ENCODE peak calls at places on chromosomes 4 and X, in seven cellular contexts. One of them, this sample, is unnamed.

GRCh38 chr4:1075809-1076524 is 37.4 kb downstream of the RNF212 start:
- DNase-seq in AG20443: no peak
- DNase-seq in NCI-H510A treated with DMSO at 0.1 percent for 48 hours: no peak
- DNase-seq in astrocyte of the cerebellum: no peak
- DNase-seq in SK-N-SH: no peak
- DNase-seq in effector memory CD4-positive, alpha-beta T cell: no peak
- DNase-seq in activated naive CD4-positive, alpha-beta T cell treated with anti-CD3 and anti-CD28 coated beads, Interleukin-2, amount 10 ng/mL, durations not matched to agents 7 days and 5 days: no peak
- DNase-seq in this sample: no peak

GRCh38 chrX:133810925-133811324 is 174.5 kb downstream of the GPC3 start:
- DNase-seq in AG20443: no peak
- DNase-seq in NCI-H510A treated with DMSO at 0.1 percent for 48 hours: no peak
- DNase-seq in astrocyte of the cerebellum: no peak
- DNase-seq in SK-N-SH: no peak
- DNase-seq in effector memory CD4-positive, alpha-beta T cell: no peak
- DNase-seq in activated naive CD4-positive, alpha-beta T cell treated with anti-CD3 and anti-CD28 coated beads, Interleukin-2, amount 10 ng/mL, durations not matched to agents 7 days and 5 days: no peak
- DNase-seq in this sample: no peak

GRCh38 chrX:78769933-78770332 is 22.4 kb downstream of the LPAR4 start:
- DNase-seq in AG20443: no peak
- DNase-seq in NCI-H510A treated with DMSO at 0.1 percent for 48 hours: no peak
- DNase-seq in astrocyte of the cerebellum: no peak
- DNase-seq in SK-N-SH: no peak
- DNase-seq in effector memory CD4-positive, alpha-beta T cell: no peak
- DNase-seq in activated naive CD4-positive, alpha-beta T cell treated with anti-CD3 and anti-CD28 coated beads, Interleukin-2, amount 10 ng/mL, durations not matched to agents 7 days and 5 days: no peak
- DNase-seq in this sample: no peak

GRCh38 chr4:67288964-67289363 is 256.3 kb downstream of the CENPC start:
- DNase-seq in AG20443: no peak
- DNase-seq in NCI-H510A treated with DMSO at 0.1 percent for 48 hours: peak; percentile 6
- DNase-seq in astrocyte of the cerebellum: no peak
- DNase-seq in SK-N-SH: peak; percentile 34
- DNase-seq in effector memory CD4-positive, alpha-beta T cell: no peak
- DNase-seq in activated naive CD4-positive, alpha-beta T cell treated with anti-CD3 and anti-CD28 coated beads, Interleukin-2, amount 10 ng/mL, durations not matched to agents 7 days and 5 days: peak; percentile 27
- DNase-seq in this sample: peak; percentile 7

GRCh38 chrX:130994671-130995070 is 63.5 kb upstream of the ARHGAP36 start:
- DNase-seq in AG20443: peak; percentile 12
- DNase-seq in NCI-H510A treated with DMSO at 0.1 percent for 48 hours: peak; percentile 26
- DNase-seq in astrocyte of the cerebellum: no peak
- DNase-seq in SK-N-SH: peak; percentile 30
- DNase-seq in effector memory CD4-positive, alpha-beta T cell: no peak
- DNase-seq in activated naive CD4-positive, alpha-beta T cell treated with anti-CD3 and anti-CD28 coated beads, Interleukin-2, amount 10 ng/mL, durations not matched to agents 7 days and 5 days: peak; percentile 24
- DNase-seq in this sample: peak; percentile 32

GRCh38 chrX:134990475-134991473 is at the start of gene SMIM10:
- DNase-seq in AG20443: peak; percentile 78
- DNase-seq in NCI-H510A treated with DMSO at 0.1 percent for 48 hours: no peak
- DNase-seq in astrocyte of the cerebellum: peak; percentile 24
- DNase-seq in SK-N-SH: peak; percentile 78
- DNase-seq in effector memory CD4-positive, alpha-beta T cell: no peak
- DNase-seq in activated naive CD4-positive, alpha-beta T cell treated with anti-CD3 and anti-CD28 coated beads, Interleukin-2, amount 10 ng/mL, durations not matched to agents 7 days and 5 days: peak; percentile 24
- DNase-seq in this sample: peak; percentile 75

GRCh38 chr4:80307774-80308465 is 27.6 kb upstream of the CFAP299 start:
- DNase-seq in AG20443: peak; percentile 23
- DNase-seq in NCI-H510A treated with DMSO at 0.1 percent for 48 hours: no peak
- DNase-seq in astrocyte of the cerebellum: no peak
- DNase-seq in SK-N-SH: peak; percentile 30
- DNase-seq in effector memory CD4-positive, alpha-beta T cell: no peak
- DNase-seq in activated naive CD4-positive, alpha-beta T cell treated with anti-CD3 and anti-CD28 coated beads, Interleukin-2, amount 10 ng/mL, durations not matched to agents 7 days and 5 days: no peak
- DNase-seq in this sample: peak; percentile 6

GRCh38 chrX:150119323-150119722 is 181.0 kb upstream of the EOLA2 start:
- DNase-seq in AG20443: no peak
- DNase-seq in NCI-H510A treated with DMSO at 0.1 percent for 48 hours: no peak
- DNase-seq in astrocyte of the cerebellum: no peak
- DNase-seq in SK-N-SH: no peak
- DNase-seq in effector memory CD4-positive, alpha-beta T cell: no peak
- DNase-seq in activated naive CD4-positive, alpha-beta T cell treated with anti-CD3 and anti-CD28 coated beads, Interleukin-2, amount 10 ng/mL, durations not matched to agents 7 days and 5 days: no peak
- DNase-seq in this sample: no peak

GRCh38 chr4:27474691-27475090 is 614.0 kb downstream of the STIM2 start:
- DNase-seq in AG20443: no peak
- DNase-seq in NCI-H510A treated with DMSO at 0.1 percent for 48 hours: no peak
- DNase-seq in astrocyte of the cerebellum: no peak
- DNase-seq in SK-N-SH: no peak
- DNase-seq in effector memory CD4-positive, alpha-beta T cell: no peak
- DNase-seq in activated naive CD4-positive, alpha-beta T cell treated with anti-CD3 and anti-CD28 coated beads, Interleukin-2, amount 10 ng/mL, durations not matched to agents 7 days and 5 days: no peak
- DNase-seq in this sample: no peak

GRCh38 chr4:136725286-136726081 is 806.8 kb downstream of the PCDH18 start:
- DNase-seq in AG20443: no peak
- DNase-seq in NCI-H510A treated with DMSO at 0.1 percent for 48 hours: no peak
- DNase-seq in astrocyte of the cerebellum: peak; percentile 3
- DNase-seq in SK-N-SH: no peak
- DNase-seq in effector memory CD4-positive, alpha-beta T cell: no peak
- DNase-seq in activated naive CD4-positive, alpha-beta T cell treated with anti-CD3 and anti-CD28 coated beads, Interleukin-2, amount 10 ng/mL, durations not matched to agents 7 days and 5 days: no peak
- DNase-seq in this sample: no peak

GRCh38 chrX:79182616-79183015 is 38.1 kb downstream of the GPR174 start:
- DNase-seq in AG20443: no peak
- DNase-seq in NCI-H510A treated with DMSO at 0.1 percent for 48 hours: no peak
- DNase-seq in astrocyte of the cerebellum: no peak
- DNase-seq in SK-N-SH: no peak
- DNase-seq in effector memory CD4-positive, alpha-beta T cell: no peak
- DNase-seq in activated naive CD4-positive, alpha-beta T cell treated with anti-CD3 and anti-CD28 coated beads, Interleukin-2, amount 10 ng/mL, durations not matched to agents 7 days and 5 days: no peak
- DNase-seq in this sample: no peak

GRCh38 chrX:69987691-69988090 is 62.0 kb downstream of the AWAT2 start:
- DNase-seq in AG20443: no peak
- DNase-seq in NCI-H510A treated with DMSO at 0.1 percent for 48 hours: no peak
- DNase-seq in astrocyte of the cerebellum: no peak
- DNase-seq in SK-N-SH: no peak
- DNase-seq in effector memory CD4-positive, alpha-beta T cell: no peak
- DNase-seq in activated naive CD4-positive, alpha-beta T cell treated with anti-CD3 and anti-CD28 coated beads, Interleukin-2, amount 10 ng/mL, durations not matched to agents 7 days and 5 days: no peak
- DNase-seq in this sample: no peak

GRCh38 chr4:168723569-168723968 is 226.7 kb downstream of the PALLD start:
- DNase-seq in AG20443: no peak
- DNase-seq in NCI-H510A treated with DMSO at 0.1 percent for 48 hours: no peak
- DNase-seq in astrocyte of the cerebellum: no peak
- DNase-seq in SK-N-SH: no peak
- DNase-seq in effector memory CD4-positive, alpha-beta T cell: no peak
- DNase-seq in activated naive CD4-positive, alpha-beta T cell treated with anti-CD3 and anti-CD28 coated beads, Interleukin-2, amount 10 ng/mL, durations not matched to agents 7 days and 5 days: no peak
- DNase-seq in this sample: no peak

GRCh38 chr4:200936-201335 is 76.6 kb downstream of the ZNF718 start:
- DNase-seq in AG20443: no peak
- DNase-seq in NCI-H510A treated with DMSO at 0.1 percent for 48 hours: no peak
- DNase-seq in astrocyte of the cerebellum: no peak
- DNase-seq in SK-N-SH: no peak
- DNase-seq in effector memory CD4-positive, alpha-beta T cell: no peak
- DNase-seq in activated naive CD4-positive, alpha-beta T cell treated with anti-CD3 and anti-CD28 coated beads, Interleukin-2, amount 10 ng/mL, durations not matched to agents 7 days and 5 days: no peak
- DNase-seq in this sample: no peak